ENCODE peak calls at places on chromosome 10, in eight cellular contexts. One of them, this sample, is unnamed.
A peak's percentile ranks its signal among the peaks of the same experiment; 100 is the strongest.

GRCh38 chr10:28722065-28722803 is 44.9 kb downstream of the BAMBI start:
- DNase-seq in tibial artery: peak; percentile 66
- DNase-seq in breast epithelium: peak; percentile 51
- DNase-seq in heart left ventricle: peak; percentile 65
- DNase-seq in left ventricle myocardium inferior: peak; percentile 36
- DNase-seq in MM.1S: no peak
- DNase-seq in heart right ventricle: peak; percentile 43
- DNase-seq in lung: no peak
- DNase-seq in this sample: no peak

GRCh38 chr10:97336942-97337719 is 2.6 kb upstream of the FRAT2 start:
- DNase-seq in tibial artery: no peak
- DNase-seq in breast epithelium: peak; percentile 57
- DNase-seq in heart left ventricle: no peak
- DNase-seq in left ventricle myocardium inferior: no peak
- DNase-seq in MM.1S: no peak
- DNase-seq in heart right ventricle: no peak
- DNase-seq in lung: no peak
- DNase-seq in this sample: no peak

GRCh38 chr10:69654376-69654775 is 24.3 kb downstream of the FAM241B start:
- DNase-seq in tibial artery: no peak
- DNase-seq in breast epithelium: no peak
- DNase-seq in heart left ventricle: no peak
- DNase-seq in left ventricle myocardium inferior: no peak
- DNase-seq in MM.1S: no peak
- DNase-seq in heart right ventricle: no peak
- DNase-seq in lung: no peak
- DNase-seq in this sample: no peak

GRCh38 chr10:116274141-116274861 is 1.3 kb upstream of the GFRA1 start:
- DNase-seq in tibial artery: no peak
- DNase-seq in breast epithelium: peak; percentile 58
- DNase-seq in heart left ventricle: no peak
- DNase-seq in left ventricle myocardium inferior: peak; percentile 19
- DNase-seq in MM.1S: peak; percentile 26
- DNase-seq in heart right ventricle: peak; percentile 15
- DNase-seq in lung: no peak
- DNase-seq in this sample: no peak

GRCh38 chr10:62019013-62019684 is 117.7 kb downstream of the ARID5B start:
- DNase-seq in tibial artery: no peak
- DNase-seq in breast epithelium: no peak
- DNase-seq in heart left ventricle: no peak
- DNase-seq in left ventricle myocardium inferior: no peak
- DNase-seq in MM.1S: no peak
- DNase-seq in heart right ventricle: no peak
- DNase-seq in lung: no peak
- DNase-seq in this sample: no peak

GRCh38 chr10:3091346-3091787 is 24.0 kb downstream of the PFKP start:
- DNase-seq in tibial artery: peak; percentile 79
- DNase-seq in breast epithelium: no peak
- DNase-seq in heart left ventricle: no peak
- DNase-seq in left ventricle myocardium inferior: no peak
- DNase-seq in MM.1S: no peak
- DNase-seq in heart right ventricle: no peak
- DNase-seq in lung: peak; percentile 83
- DNase-seq in this sample: no peak

GRCh38 chr10:122878799-122879338 is 512 bp downstream of the FAM24B start:
- DNase-seq in tibial artery: no peak
- DNase-seq in breast epithelium: no peak
- DNase-seq in heart left ventricle: no peak
- DNase-seq in left ventricle myocardium inferior: no peak
- DNase-seq in MM.1S: no peak
- DNase-seq in heart right ventricle: no peak
- DNase-seq in lung: no peak
- DNase-seq in this sample: no peak

GRCh38 chr10:113035724-113036312 is 85.8 kb downstream of the TCF7L2 start:
- DNase-seq in tibial artery: no peak
- DNase-seq in breast epithelium: no peak
- DNase-seq in heart left ventricle: no peak
- DNase-seq in left ventricle myocardium inferior: no peak
- DNase-seq in MM.1S: no peak
- DNase-seq in heart right ventricle: no peak
- DNase-seq in lung: no peak
- DNase-seq in this sample: no peak

GRCh38 chr10:77357611-77358010 is 280.0 kb downstream of the KCNMA1 start:
- DNase-seq in tibial artery: no peak
- DNase-seq in breast epithelium: no peak
- DNase-seq in heart left ventricle: no peak
- DNase-seq in left ventricle myocardium inferior: no peak
- DNase-seq in MM.1S: no peak
- DNase-seq in heart right ventricle: no peak
- DNase-seq in lung: no peak
- DNase-seq in this sample: no peak

GRCh38 chr10:79095316-79095715 is 26.6 kb downstream of the ZMIZ1 start:
- DNase-seq in tibial artery: no peak
- DNase-seq in breast epithelium: no peak
- DNase-seq in heart left ventricle: no peak
- DNase-seq in left ventricle myocardium inferior: no peak
- DNase-seq in MM.1S: no peak
- DNase-seq in heart right ventricle: no peak
- DNase-seq in lung: no peak
- DNase-seq in this sample: no peak

GRCh38 chr10:69807122-69807521 is 5.4 kb downstream of the COL13A1 start:
- DNase-seq in tibial artery: no peak
- DNase-seq in breast epithelium: no peak
- DNase-seq in heart left ventricle: no peak
- DNase-seq in left ventricle myocardium inferior: no peak
- DNase-seq in MM.1S: no peak
- DNase-seq in heart right ventricle: no peak
- DNase-seq in lung: no peak
- DNase-seq in this sample: no peak

GRCh38 chr10:89805599-89806013 is 104.2 kb downstream of the KIF20B start:
- DNase-seq in tibial artery: no peak
- DNase-seq in breast epithelium: no peak
- DNase-seq in heart left ventricle: no peak
- DNase-seq in left ventricle myocardium inferior: no peak
- DNase-seq in MM.1S: no peak
- DNase-seq in heart right ventricle: no peak
- DNase-seq in lung: no peak
- DNase-seq in this sample: no peak

GRCh38 chr10:116067825-116068224 is 205.2 kb downstream of the GFRA1 start:
- DNase-seq in tibial artery: no peak
- DNase-seq in breast epithelium: no peak
- DNase-seq in heart left ventricle: no peak
- DNase-seq in left ventricle myocardium inferior: no peak
- DNase-seq in MM.1S: no peak
- DNase-seq in heart right ventricle: no peak
- DNase-seq in lung: no peak
- DNase-seq in this sample: no peak

GRCh38 chr10:122648599-122649428 is 50.8 kb downstream of the C10orf120 start:
- DNase-seq in tibial artery: peak; percentile 54
- DNase-seq in breast epithelium: no peak
- DNase-seq in heart left ventricle: no peak
- DNase-seq in left ventricle myocardium inferior: peak; percentile 57
- DNase-seq in MM.1S: no peak
- DNase-seq in heart right ventricle: peak; percentile 54
- DNase-seq in lung: peak; percentile 57
- DNase-seq in this sample: no peak

GRCh38 chr10:21675157-21675796 is 141.2 kb downstream of the MLLT10 start:
- DNase-seq in tibial artery: no peak
- DNase-seq in breast epithelium: no peak
- DNase-seq in heart left ventricle: no peak
- DNase-seq in left ventricle myocardium inferior: no peak
- DNase-seq in MM.1S: peak; percentile 18
- DNase-seq in heart right ventricle: no peak
- DNase-seq in lung: no peak
- DNase-seq in this sample: no peak

GRCh38 chr10:69786791-69787190 is 14.9 kb upstream of the COL13A1 start:
- DNase-seq in tibial artery: no peak
- DNase-seq in breast epithelium: no peak
- DNase-seq in heart left ventricle: no peak
- DNase-seq in left ventricle myocardium inferior: no peak
- DNase-seq in MM.1S: peak; percentile 17
- DNase-seq in heart right ventricle: no peak
- DNase-seq in lung: no peak
- DNase-seq in this sample: no peak

GRCh38 chr10:129888784-129889616 is 75.1 kb downstream of the EBF3 start:
- DNase-seq in tibial artery: no peak
- DNase-seq in breast epithelium: no peak
- DNase-seq in heart left ventricle: peak; percentile 84
- DNase-seq in left ventricle myocardium inferior: peak; percentile 71
- DNase-seq in MM.1S: no peak
- DNase-seq in heart right ventricle: peak; percentile 76
- DNase-seq in lung: no peak
- DNase-seq in this sample: no peak

GRCh38 chr10:17655567-17656146 is 11.7 kb downstream of the STAM start:
- DNase-seq in tibial artery: no peak
- DNase-seq in breast epithelium: no peak
- DNase-seq in heart left ventricle: no peak
- DNase-seq in left ventricle myocardium inferior: no peak
- DNase-seq in MM.1S: no peak
- DNase-seq in heart right ventricle: no peak
- DNase-seq in lung: no peak
- DNase-seq in this sample: no peak

GRCh38 chr10:3820255-3820654 is 35.2 kb upstream of the KLF6 start:
- DNase-seq in tibial artery: no peak
- DNase-seq in breast epithelium: no peak
- DNase-seq in heart left ventricle: no peak
- DNase-seq in left ventricle myocardium inferior: no peak
- DNase-seq in MM.1S: no peak
- DNase-seq in heart right ventricle: no peak
- DNase-seq in lung: no peak
- DNase-seq in this sample: no peak

GRCh38 chr10:98534046-98534445 is 87.3 kb upstream of the HPS1 start:
- DNase-seq in tibial artery: no peak
- DNase-seq in breast epithelium: no peak
- DNase-seq in heart left ventricle: no peak
- DNase-seq in left ventricle myocardium inferior: no peak
- DNase-seq in MM.1S: no peak
- DNase-seq in heart right ventricle: no peak
- DNase-seq in lung: no peak
- DNase-seq in this sample: no peak

DNA sequence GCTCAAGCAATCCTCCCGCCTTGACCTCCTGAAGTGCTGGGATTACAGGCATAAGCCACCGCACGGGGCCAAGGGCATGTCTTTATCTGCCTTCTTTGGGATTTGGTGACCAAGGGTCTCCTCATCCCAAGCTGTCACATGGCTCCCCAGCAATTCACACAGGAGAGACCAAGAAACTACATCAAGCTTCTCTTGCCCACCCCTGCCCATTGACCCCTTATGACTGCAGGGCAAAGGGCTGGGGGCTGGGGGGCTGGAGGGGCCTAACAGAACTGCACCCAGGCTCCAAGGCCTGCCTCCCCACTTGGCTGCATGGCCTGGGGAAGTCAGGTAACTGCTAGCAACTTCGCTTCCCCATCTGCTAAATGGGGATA is 137.1 kb downstream of the SH3PXD2A start:
- DNase-seq in tibial artery: no peak
- DNase-seq in breast epithelium: no peak
- DNase-seq in heart left ventricle: peak; percentile 43
- DNase-seq in left ventricle myocardium inferior: no peak
- DNase-seq in MM.1S: no peak
- DNase-seq in heart right ventricle: no peak
- DNase-seq in lung: no peak
- DNase-seq in this sample: no peak
- H3K4me1 ChIP-seq in tibial artery: no peaks in the 10 kb centered on the region
- H3K4me1 ChIP-seq in breast epithelium: peaks cover 5% of the 10 kb centered on the region
- H3K4me1 ChIP-seq in heart left ventricle: peaks cover 5% of the 10 kb centered on the region
- H3K4me1 ChIP-seq in left ventricle myocardium inferior: peaks cover 23% of the 10 kb centered on the region
- H3K4me1 ChIP-seq in MM.1S: no peaks in the 10 kb centered on the region
- H3K4me1 ChIP-seq in heart right ventricle: peaks cover 26% of the 10 kb centered on the region
- H3K4me1 ChIP-seq in lung: no peaks in the 10 kb centered on the region
- H3K4me1 ChIP-seq in this sample: no peaks in the 10 kb centered on the region

GRCh38 chr10:91643700-91644099 is 10.8 kb upstream of the PPP1R3C start:
- DNase-seq in tibial artery: no peak
- DNase-seq in breast epithelium: no peak
- DNase-seq in heart left ventricle: no peak
- DNase-seq in left ventricle myocardium inferior: no peak
- DNase-seq in MM.1S: no peak
- DNase-seq in heart right ventricle: no peak
- DNase-seq in lung: no peak
- DNase-seq in this sample: no peak
- TF ChIP-seq CTCF in tibial artery: peak; percentile 27
- TF ChIP-seq CTCF in breast epithelium: peak; percentile 25
- TF ChIP-seq CTCF in heart left ventricle: peak; percentile 11
- TF ChIP-seq CTCF in left ventricle myocardium inferior: peak; percentile 40
- TF ChIP-seq CTCF in MM.1S: peak; percentile 6
- TF ChIP-seq CTCF in heart right ventricle: peak; percentile 9
- TF ChIP-seq CTCF in lung: no peak
- TF ChIP-seq CTCF in this sample: peak; percentile 26

DNA sequence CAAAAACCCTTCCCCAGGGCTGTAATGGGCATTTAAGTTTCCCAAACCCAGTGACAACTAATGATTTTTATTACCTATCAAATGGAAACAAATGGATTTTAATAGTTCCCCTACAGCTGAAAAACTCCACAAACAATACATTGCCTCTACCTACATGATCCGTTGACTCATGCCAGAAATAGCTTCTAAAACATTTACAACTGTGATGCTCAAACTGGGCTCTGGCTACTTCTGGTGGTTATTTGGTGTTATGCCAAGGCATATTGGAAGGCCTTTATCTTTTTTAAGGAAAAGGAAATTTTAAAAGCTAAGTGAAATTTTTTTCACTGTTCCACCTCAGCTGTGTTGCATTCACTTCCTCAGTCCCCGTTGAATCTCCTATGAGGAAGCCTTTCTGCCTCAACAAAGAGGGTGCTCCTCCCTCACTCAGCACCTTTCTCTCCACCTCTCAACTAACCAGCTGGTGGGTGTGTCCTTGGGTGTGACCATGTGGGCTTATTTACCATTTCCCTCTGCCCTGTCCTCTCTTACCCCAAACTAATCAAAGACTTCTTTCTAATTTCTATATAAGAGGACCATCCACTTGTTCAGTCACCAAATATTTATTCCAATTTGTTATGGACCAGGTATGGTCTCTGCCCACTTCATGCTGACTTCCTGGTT is 82.9 kb downstream of the PRTFDC1 start:
- DNase-seq in tibial artery: no peak
- DNase-seq in breast epithelium: no peak
- DNase-seq in heart left ventricle: no peak
- DNase-seq in left ventricle myocardium inferior: no peak
- DNase-seq in MM.1S: no peak
- DNase-seq in heart right ventricle: no peak
- DNase-seq in lung: no peak
- DNase-seq in this sample: no peak
- H3K4me1 ChIP-seq in tibial artery: peaks cover 8% of the 10 kb centered on the region
- H3K4me1 ChIP-seq in breast epithelium: no peaks in the 10 kb centered on the region
- H3K4me1 ChIP-seq in heart left ventricle: no peaks in the 10 kb centered on the region
- H3K4me1 ChIP-seq in left ventricle myocardium inferior: peaks cover 22% of the 10 kb centered on the region
- H3K4me1 ChIP-seq in MM.1S: peaks cover 9% of the 10 kb centered on the region
- H3K4me1 ChIP-seq in heart right ventricle: peaks cover 7% of the 10 kb centered on the region
- H3K4me1 ChIP-seq in lung: no peaks in the 10 kb centered on the region
- H3K4me1 ChIP-seq in this sample: peaks cover 10% of the 10 kb centered on the region

GRCh38 chr10:131310054-131310903 is 1.2 kb downstream of the TCERG1L start:
- DNase-seq in tibial artery: no peak
- DNase-seq in breast epithelium: no peak
- DNase-seq in heart left ventricle: no peak
- DNase-seq in left ventricle myocardium inferior: no peak
- DNase-seq in MM.1S: no peak
- DNase-seq in heart right ventricle: no peak
- DNase-seq in lung: no peak
- DNase-seq in this sample: no peak
- TF ChIP-seq CTCF in tibial artery: no peak
- TF ChIP-seq CTCF in breast epithelium: peak; percentile 9
- TF ChIP-seq CTCF in heart left ventricle: peak; percentile 24
- TF ChIP-seq CTCF in left ventricle myocardium inferior: peak; percentile 14
- TF ChIP-seq CTCF in MM.1S: no peak
- TF ChIP-seq CTCF in heart right ventricle: peak; percentile 15
- TF ChIP-seq CTCF in lung: no peak
- TF ChIP-seq CTCF in this sample: no peak